ENCODE peak calls at places on chromosomes 12 and 14, in ten cellular contexts. One of them, this sample, is unnamed.

GRCh38 chr12:6612247-6612646 is 5.1 kb upstream of the CHD4 start:
- DNase-seq in BE2C: no peak
- DNase-seq in amygdala: no peak
- DNase-seq in astrocyte of the hippocampus: no peak
- DNase-seq in SW 1271: no peak
- DNase-seq in uterus: peak; percentile 28
- DNase-seq in ELR: no peak
- DNase-seq in astrocyte of the spinal cord: no peak
- DNase-seq in endothelial cell: no peak
- DNase-seq in NCI-H226: no peak
- DNase-seq in this sample: no peak

GRCh38 chr12:32671930-32672785 is 6.9 kb upstream of the DNM1L start:
- DNase-seq in BE2C: peak; percentile 65
- DNase-seq in amygdala: peak; percentile 15
- DNase-seq in astrocyte of the hippocampus: peak; percentile 77
- DNase-seq in SW 1271: peak; percentile 7
- DNase-seq in uterus: peak; percentile 43
- DNase-seq in ELR: peak; percentile 72
- DNase-seq in astrocyte of the spinal cord: peak; percentile 78
- DNase-seq in endothelial cell: peak; percentile 38
- DNase-seq in NCI-H226: peak; percentile 24
- DNase-seq in this sample: no peak

GRCh38 chr14:24167527-24168114 is 4.3 kb upstream of the REC8 start:
- DNase-seq in BE2C: no peak
- DNase-seq in amygdala: no peak
- DNase-seq in astrocyte of the hippocampus: no peak
- DNase-seq in SW 1271: no peak
- DNase-seq in uterus: no peak
- DNase-seq in ELR: no peak
- DNase-seq in astrocyte of the spinal cord: no peak
- DNase-seq in endothelial cell: no peak
- DNase-seq in NCI-H226: no peak
- DNase-seq in this sample: no peak

GRCh38 chr12:85784096-85784720 is 52.0 kb downstream of the RASSF9 start:
- DNase-seq in BE2C: no peak
- DNase-seq in amygdala: no peak
- DNase-seq in astrocyte of the hippocampus: peak; percentile 13
- DNase-seq in SW 1271: no peak
- DNase-seq in uterus: no peak
- DNase-seq in ELR: peak; percentile 45
- DNase-seq in astrocyte of the spinal cord: no peak
- DNase-seq in endothelial cell: no peak
- DNase-seq in NCI-H226: no peak
- DNase-seq in this sample: no peak

GRCh38 chr14:30053103-30053502 is 125.5 kb upstream of the PRKD1 start:
- DNase-seq in BE2C: no peak
- DNase-seq in amygdala: no peak
- DNase-seq in astrocyte of the hippocampus: no peak
- DNase-seq in SW 1271: no peak
- DNase-seq in uterus: no peak
- DNase-seq in ELR: no peak
- DNase-seq in astrocyte of the spinal cord: no peak
- DNase-seq in endothelial cell: no peak
- DNase-seq in NCI-H226: no peak
- DNase-seq in this sample: no peak

GRCh38 chr12:116818948-116819832 is 62.1 kb downstream of the HRK start:
- DNase-seq in BE2C: peak; percentile 96
- DNase-seq in amygdala: peak; percentile 83
- DNase-seq in astrocyte of the hippocampus: peak; percentile 98
- DNase-seq in SW 1271: peak; percentile 44
- DNase-seq in uterus: peak; percentile 94
- DNase-seq in ELR: peak; percentile 94
- DNase-seq in astrocyte of the spinal cord: peak; percentile 96
- DNase-seq in endothelial cell: peak; percentile 83
- DNase-seq in NCI-H226: peak; percentile 88
- DNase-seq in this sample: peak; percentile 95

GRCh38 chr12:29317556-29318363 is 63.2 kb downstream of the ERGIC2 start:
- DNase-seq in BE2C: peak; percentile 52
- DNase-seq in amygdala: peak; percentile 16
- DNase-seq in astrocyte of the hippocampus: peak; percentile 58
- DNase-seq in SW 1271: peak; percentile 25
- DNase-seq in uterus: no peak
- DNase-seq in ELR: peak; percentile 55
- DNase-seq in astrocyte of the spinal cord: peak; percentile 36
- DNase-seq in endothelial cell: peak; percentile 19
- DNase-seq in NCI-H226: no peak
- DNase-seq in this sample: peak; percentile 1

GRCh38 chr14:92513204-92513965 is at the start of gene RIN3:
- DNase-seq in BE2C: no peak
- DNase-seq in amygdala: no peak
- DNase-seq in astrocyte of the hippocampus: peak; percentile 83
- DNase-seq in SW 1271: no peak
- DNase-seq in uterus: peak; percentile 46
- DNase-seq in ELR: peak; percentile 87
- DNase-seq in astrocyte of the spinal cord: peak; percentile 67
- DNase-seq in endothelial cell: peak; percentile 72
- DNase-seq in NCI-H226: peak; percentile 93
- DNase-seq in this sample: peak; percentile 23

GRCh38 chr14:50947446-50947845 is 3.2 kb upstream of the PYGL start:
- DNase-seq in BE2C: no peak
- DNase-seq in amygdala: no peak
- DNase-seq in astrocyte of the hippocampus: peak; percentile 43
- DNase-seq in SW 1271: no peak
- DNase-seq in uterus: no peak
- DNase-seq in ELR: no peak
- DNase-seq in astrocyte of the spinal cord: peak; percentile 55
- DNase-seq in endothelial cell: no peak
- DNase-seq in NCI-H226: no peak
- DNase-seq in this sample: no peak

GRCh38 chr14:89702151-89702936 is 252.2 kb downstream of the EFCAB11 start:
- DNase-seq in BE2C: no peak
- DNase-seq in amygdala: no peak
- DNase-seq in astrocyte of the hippocampus: peak; percentile 35
- DNase-seq in SW 1271: no peak
- DNase-seq in uterus: peak; percentile 49
- DNase-seq in ELR: peak; percentile 27
- DNase-seq in astrocyte of the spinal cord: peak; percentile 54
- DNase-seq in endothelial cell: no peak
- DNase-seq in NCI-H226: no peak
- DNase-seq in this sample: peak; percentile 53

This sample was measured in NCI-H510A.